ENCODE peak calls at places on chromosomes 12 and 14, in ten cellular contexts. O is A549, U is IMR-90, W is tibial nerve, C is HCT116, J is right lobe of liver, M is GM12878, R is endothelial cell of umbilical vein, F is sigmoid colon, G is esophagus muscularis mucosa. B is an unnamed sample.

GRCh38 chr14:102020058-102020971 is 55.9 kb downstream of the DYNC1H1 start:
- DNase-seq in M (no peak), J (no peak), R (no peak), F (no peak), O (no peak), W (no peak), C (no peak), U (peak), G (no peak), B (no peak)

GRCh38 chr12:50985322-50985721 is 33.0 kb downstream of the HIGD1C start:
- DNase-seq in W (no peak), U (peak), F (peak), J (no peak), G (no peak), M (no peak), O (no peak), R (peak), C (peak), B (no peak)

GRCh38 chr12:11885261-11886038 is 185.3 kb upstream of the BCL2L14 start:
- DNase-seq in O (peak), U (peak), R (peak), F (no peak), J (no peak), G (no peak), C (no peak), M (no peak), W (no peak), B (no peak)

GRCh38 chr14:32648434-32648833 is 290.2 kb upstream of the NPAS3 start:
- DNase-seq in F (no peak), U (peak), R (no peak), C (no peak), M (no peak), G (no peak), W (no peak), O (no peak), J (no peak), B (no peak)

GRCh38 chr12:89960607-89961394 is 252.2 kb upstream of the ATP2B1 start:
- DNase-seq in G (no peak), R (no peak), W (no peak), O (no peak), M (no peak), U (peak), C (no peak), J (no peak), F (no peak), B (no peak)

GRCh38 chr12:49527361-49528130 is 11.3 kb upstream of the KCNH3 start:
- DNase-seq in F (peak), R (no peak), M (no peak), W (no peak), J (no peak), U (no peak), G (peak), O (no peak), C (no peak), B (no peak)

GRCh38 chr12:29026419-29026818 is 122.7 kb upstream of the FAR2 start:
- DNase-seq in F (no peak), O (no peak), J (no peak), U (no peak), G (no peak), R (no peak), W (no peak), M (no peak), C (no peak), B (no peak)

GRCh38 chr12:117674313-117674712 is 294.5 kb downstream of the KSR2 start:
- DNase-seq in C (no peak), F (no peak), M (no peak), R (peak), W (no peak), J (no peak), O (no peak), G (no peak), U (no peak), B (no peak)

GRCh38 chr12:20214286-20214685 is 154.1 kb upstream of the PDE3A start:
- DNase-seq in G (no peak), O (no peak), R (peak), W (no peak), M (no peak), J (no peak), F (no peak), C (no peak), U (peak), B (no peak)

GRCh38 chr14:68970096-68970612 is 8.9 kb downstream of the ACTN1 start:
- DNase-seq in M (no peak), C (no peak), U (no peak), F (peak), W (no peak), O (no peak), G (no peak), R (peak), J (no peak), B (no peak)

GRCh38 chr14:52266179-52266578 is 1.3 kb upstream of the PTGDR start:
- DNase-seq in W (peak), R (no peak), J (no peak), C (no peak), F (peak), G (no peak), U (peak), O (no peak), M (no peak), B (no peak)

GRCh38 chr12:108440736-108441135 is 74.3 kb upstream of the FICD start:
- DNase-seq in J (no peak), G (no peak), O (no peak), W (no peak), M (no peak), R (no peak), C (no peak), U (no peak), F (no peak), B (no peak)

GRCh38 chr14:94864421-94865195 is 94.7 kb upstream of the GSC start:
- DNase-seq in U (no peak), R (no peak), W (no peak), J (no peak), F (no peak), M (no peak), G (no peak), C (no peak), O (no peak), B (no peak)

GRCh38 chr12:72989458-72989947 is 717.3 kb downstream of the TRHDE start:
- DNase-seq in C (no peak), R (no peak), W (no peak), G (no peak), F (no peak), M (no peak), O (no peak), U (no peak), J (no peak), B (no peak)

GRCh38 chr12:232731-233614 is 19.0 kb upstream of the SLC6A12 start:
- DNase-seq in W (no peak), F (no peak), G (no peak), U (no peak), M (no peak), R (no peak), O (no peak), J (no peak), C (no peak), B (no peak)

GRCh38 chr12:110109037-110109836 is 14.9 kb upstream of the IFT81 start:
- DNase-seq in C (no peak), W (peak), U (peak), J (no peak), R (peak), F (peak), G (peak), M (no peak), O (peak), B (no peak)

GRCh38 chr12:57456145-57456700 is 1.1 kb downstream of the INHBE start:
- DNase-seq in O (peak), M (no peak), U (peak), C (no peak), G (no peak), F (no peak), W (no peak), R (peak), J (peak), B (peak)

GRCh38 chr14:58238252-58239247 is 6.1 kb upstream of the PSMA3 start:
- DNase-seq in G (no peak), M (no peak), U (no peak), O (no peak), W (no peak), J (no peak), F (no peak), R (peak), C (no peak), B (peak)

GRCh38 chr14:30935445-30935844 is 61.1 kb downstream of the COCH start:
- DNase-seq in M (no peak), W (no peak), O (no peak), F (no peak), R (no peak), C (no peak), G (no peak), U (no peak), J (no peak), B (no peak)

GRCh38 chr12:31387011-31387410 is 61.1 kb upstream of the SINHCAF start:
- DNase-seq in J (no peak), C (no peak), F (no peak), R (no peak), O (no peak), U (no peak), G (no peak), W (no peak), M (no peak), B (no peak)

GRCh38 chr14:37712976-37713431 is 117.6 kb downstream of the TTC6 start:
- DNase-seq in F (no peak), U (no peak), W (no peak), M (no peak), O (no peak), G (no peak), R (no peak), J (no peak), C (no peak), B (no peak)

GRCh38 chr14:67583711-67584644 is 16.1 kb downstream of the PIGH start:
- DNase-seq in C (peak), W (no peak), O (peak), G (no peak), R (peak), J (no peak), F (no peak), M (no peak), U (peak), B (peak)

GRCh38 chr14:99138999-99139865 is 132.8 kb downstream of the BCL11B start:
- DNase-seq in R (no peak), W (no peak), M (no peak), C (no peak), J (no peak), G (no peak), F (peak), U (no peak), O (no peak), B (no peak)

GRCh38 chr14:24365600-24366374 is 2.2 kb upstream of the NFATC4 start:
- DNase-seq in R (peak), G (peak), W (peak), M (peak), C (peak), O (peak), U (peak), J (peak), F (peak), B (peak)

GRCh38 chr12:49507139-49507538 is 31.7 kb upstream of the KCNH3 start:
- DNase-seq in W (no peak), R (peak), G (peak), U (peak), F (no peak), C (peak), M (no peak), O (peak), J (no peak), B (no peak)

GRCh38 chr12:90323217-90323616 is 614.6 kb upstream of the ATP2B1 start:
- DNase-seq in U (no peak), R (no peak), G (no peak), W (no peak), O (no peak), M (no peak), F (no peak), C (no peak), J (no peak), B (no peak)

GRCh38 chr14:96082420-96083300 is 43.5 kb downstream of the C14orf132 start:
- DNase-seq in C (no peak), U (no peak), W (no peak), G (no peak), R (no peak), J (no peak), O (no peak), F (peak), M (no peak), B (no peak)

GRCh38 chr12:55842681-55843429 is at the start of gene MMP19:
- DNase-seq in W (no peak), F (peak), O (no peak), M (no peak), C (no peak), U (peak), R (no peak), G (no peak), J (no peak), B (no peak)

GRCh38 chr14:89387922-89388685 is 28.9 kb downstream of the FOXN3 start:
- DNase-seq in U (no peak), C (no peak), O (no peak), F (no peak), M (no peak), W (no peak), G (no peak), J (no peak), R (no peak), B (peak)

GRCh38 chr14:74645735-74646134 is 33.7 kb upstream of the LTBP2 start:
- DNase-seq in M (no peak), R (no peak), F (peak), W (no peak), J (no peak), G (no peak), C (no peak), U (no peak), O (no peak), B (no peak)

GRCh38 chr14:80275208-80275850 is 64.0 kb upstream of the DIO2 start:
- DNase-seq in U (peak), O (no peak), G (no peak), R (peak), W (no peak), C (no peak), J (no peak), M (no peak), F (no peak), B (no peak)

GRCh38 chr12:19894803-19895202 is 455.5 kb downstream of the AEBP2 start:
- DNase-seq in G (no peak), C (no peak), F (no peak), R (peak), M (peak), J (no peak), O (no peak), U (peak), W (no peak), B (no peak)

GRCh38 chr14:38297681-38298080 is 41.8 kb upstream of the CLEC14A start:
- DNase-seq in W (no peak), G (no peak), O (no peak), U (peak), M (no peak), J (no peak), F (no peak), R (peak), C (no peak), B (no peak)

GRCh38 chr12:6937481-6938352 is 5.9 kb upstream of the RNU7-1 start:
- DNase-seq in J (peak), F (peak), R (peak), U (peak), O (peak), M (peak), G (peak), W (peak), C (peak), B (peak)
- TF ChIP-seq POLR2A in J (peak), F (peak), R (peak), U (peak), O (peak), M (peak), G (peak), W (peak), C (peak), B (peak)

GRCh38 chr12:52045794-52046199 is 5.4 kb upstream of the NR4A1 start:
- DNase-seq in O (no peak), G (no peak), C (no peak), U (no peak), F (peak), M (no peak), J (peak), R (peak), W (no peak), B (no peak)
- TF ChIP-seq POLR2A in O (no peak), G (no peak), C (no peak), U (no peak), F (no peak), M (no peak), J (no peak), R (no peak), W (no peak), B (no peak)

GRCh38 chr12:113208041-113208934 is 13.0 kb upstream of the TPCN1 start:
- DNase-seq in R (no peak), W (no peak), F (peak), C (no peak), J (no peak), M (peak), O (no peak), U (peak), G (no peak), B (no peak)
- TF ChIP-seq POLR2A in R (no peak), W (no peak), F (no peak), C (no peak), J (no peak), M (peak), O (no peak), U (no peak), G (no peak), B (no peak)

GRCh38 chr12:47123730-47124129 is 44.0 kb upstream of the AMIGO2 start:
- DNase-seq in R (no peak), F (no peak), J (no peak), O (no peak), C (no peak), W (no peak), U (no peak), M (no peak), G (no peak), B (no peak)

GRCh38 chr12:47121146-47121545 is 41.4 kb upstream of the AMIGO2 start:
- DNase-seq in W (no peak), G (no peak), U (peak), R (no peak), C (no peak), J (no peak), M (no peak), O (no peak), F (no peak), B (no peak)

GRCh38 chr12:47120736-47121135 is 41.0 kb upstream of the AMIGO2 start:
- DNase-seq in O (no peak), U (no peak), C (no peak), M (no peak), G (no peak), F (no peak), W (no peak), J (no peak), R (no peak), B (no peak)

GRCh38 chr12:47124451-47124850 is 44.7 kb upstream of the AMIGO2 start:
- DNase-seq in J (no peak), W (no peak), R (no peak), C (no peak), M (no peak), G (no peak), F (no peak), O (no peak), U (peak), B (no peak)
- TF ChIP-seq POLR2A in J (no peak), W (no peak), R (no peak), C (no peak), M (no peak), G (no peak), F (no peak), O (no peak), U (no peak), B (no peak)